ENCODE peak calls at places on chromosome 16, in six cellular contexts. One of them, this sample, is unnamed.

GRCh38 chr16:75260856-75261589 is 9.6 kb upstream of the BCAR1 start:
- DNase-seq in NCI-H1417: no peak
- DNase-seq in stimulated activated CD8-positive, alpha-beta memory T cell treated with anti-CD3 and anti-CD28 coated beads, Interleukin-4, amount 100 ng/mL, for 4 hours: no peak
- DNase-seq in HTR-8/SVneo: no peak
- DNase-seq in progenitor cell of endocrine pancreas: peak
- DNase-seq in A549: no peak
- DNase-seq in this sample: no peak

GRCh38 chr16:77683845-77684526 is 38.3 kb upstream of the NUDT7 start:
- DNase-seq in stimulated activated CD8-positive, alpha-beta memory T cell treated with anti-CD3 and anti-CD28 coated beads, Interleukin-4, amount 100 ng/mL, for 4 hours: no peak
- DNase-seq in HTR-8/SVneo: no peak
- DNase-seq in A549: no peak
- DNase-seq in progenitor cell of endocrine pancreas: no peak
- DNase-seq in NCI-H1417: peak
- DNase-seq in this sample: no peak

GRCh38 chr16:10226672-10227306 is 44.6 kb upstream of the GRIN2A start:
- DNase-seq in A549: no peak
- DNase-seq in HTR-8/SVneo: no peak
- DNase-seq in progenitor cell of endocrine pancreas: no peak
- DNase-seq in stimulated activated CD8-positive, alpha-beta memory T cell treated with anti-CD3 and anti-CD28 coated beads, Interleukin-4, amount 100 ng/mL, for 4 hours: no peak
- DNase-seq in NCI-H1417: no peak
- DNase-seq in this sample: no peak

GRCh38 chr16:86924537-86924936 is 346.2 kb downstream of the FOXL1 start:
- DNase-seq in NCI-H1417: no peak
- DNase-seq in progenitor cell of endocrine pancreas: no peak
- DNase-seq in A549: peak
- DNase-seq in HTR-8/SVneo: peak
- DNase-seq in stimulated activated CD8-positive, alpha-beta memory T cell treated with anti-CD3 and anti-CD28 coated beads, Interleukin-4, amount 100 ng/mL, for 4 hours: no peak
- DNase-seq in this sample: peak

GRCh38 chr16:67151431-67152097 is 766 bp upstream of the B3GNT9 start:
- DNase-seq in NCI-H1417: no peak
- DNase-seq in stimulated activated CD8-positive, alpha-beta memory T cell treated with anti-CD3 and anti-CD28 coated beads, Interleukin-4, amount 100 ng/mL, for 4 hours: no peak
- DNase-seq in progenitor cell of endocrine pancreas: no peak
- DNase-seq in A549: peak
- DNase-seq in HTR-8/SVneo: no peak
- DNase-seq in this sample: no peak

GRCh38 chr16:84513111-84514065 is 8.9 kb upstream of the MEAK7 start:
- DNase-seq in HTR-8/SVneo: peak
- DNase-seq in NCI-H1417: no peak
- DNase-seq in progenitor cell of endocrine pancreas: no peak
- DNase-seq in stimulated activated CD8-positive, alpha-beta memory T cell treated with anti-CD3 and anti-CD28 coated beads, Interleukin-4, amount 100 ng/mL, for 4 hours: no peak
- DNase-seq in A549: no peak
- DNase-seq in this sample: no peak

GRCh38 chr16:51225902-51226301 is 74.8 kb upstream of the SALL1 start:
- DNase-seq in stimulated activated CD8-positive, alpha-beta memory T cell treated with anti-CD3 and anti-CD28 coated beads, Interleukin-4, amount 100 ng/mL, for 4 hours: no peak
- DNase-seq in HTR-8/SVneo: no peak
- DNase-seq in progenitor cell of endocrine pancreas: no peak
- DNase-seq in NCI-H1417: no peak
- DNase-seq in A549: no peak
- DNase-seq in this sample: no peak

GRCh38 chr16:89130448-89130847 is 36.8 kb downstream of the ACSF3 start:
- DNase-seq in progenitor cell of endocrine pancreas: no peak
- DNase-seq in A549: no peak
- DNase-seq in NCI-H1417: no peak
- DNase-seq in HTR-8/SVneo: no peak
- DNase-seq in stimulated activated CD8-positive, alpha-beta memory T cell treated with anti-CD3 and anti-CD28 coated beads, Interleukin-4, amount 100 ng/mL, for 4 hours: no peak
- DNase-seq in this sample: no peak

GRCh38 chr16:71771571-71771970 is 37.1 kb downstream of the AP1G1 start:
- DNase-seq in A549: no peak
- DNase-seq in stimulated activated CD8-positive, alpha-beta memory T cell treated with anti-CD3 and anti-CD28 coated beads, Interleukin-4, amount 100 ng/mL, for 4 hours: no peak
- DNase-seq in HTR-8/SVneo: no peak
- DNase-seq in NCI-H1417: no peak
- DNase-seq in progenitor cell of endocrine pancreas: no peak
- DNase-seq in this sample: no peak

GRCh38 chr16:87806608-87807546 is 41.1 kb upstream of the KLHDC4 start:
- DNase-seq in A549: peak
- DNase-seq in NCI-H1417: peak
- DNase-seq in progenitor cell of endocrine pancreas: no peak
- DNase-seq in HTR-8/SVneo: peak
- DNase-seq in stimulated activated CD8-positive, alpha-beta memory T cell treated with anti-CD3 and anti-CD28 coated beads, Interleukin-4, amount 100 ng/mL, for 4 hours: no peak
- DNase-seq in this sample: peak

GRCh38 chr16:83159049-83159448 is 532.3 kb downstream of the CDH13 start:
- DNase-seq in A549: no peak
- DNase-seq in HTR-8/SVneo: no peak
- DNase-seq in NCI-H1417: no peak
- DNase-seq in progenitor cell of endocrine pancreas: no peak
- DNase-seq in stimulated activated CD8-positive, alpha-beta memory T cell treated with anti-CD3 and anti-CD28 coated beads, Interleukin-4, amount 100 ng/mL, for 4 hours: no peak
- DNase-seq in this sample: no peak

GRCh38 chr16:3364774-3365427 is 9.2 kb downstream of the OR2C1 start:
- DNase-seq in NCI-H1417: peak
- DNase-seq in A549: peak
- DNase-seq in progenitor cell of endocrine pancreas: no peak
- DNase-seq in HTR-8/SVneo: peak
- DNase-seq in stimulated activated CD8-positive, alpha-beta memory T cell treated with anti-CD3 and anti-CD28 coated beads, Interleukin-4, amount 100 ng/mL, for 4 hours: peak
- DNase-seq in this sample: peak

GRCh38 chr16:78988361-78988992 is 612.1 kb downstream of the MAF start:
- DNase-seq in progenitor cell of endocrine pancreas: no peak
- DNase-seq in HTR-8/SVneo: no peak
- DNase-seq in NCI-H1417: no peak
- DNase-seq in stimulated activated CD8-positive, alpha-beta memory T cell treated with anti-CD3 and anti-CD28 coated beads, Interleukin-4, amount 100 ng/mL, for 4 hours: no peak
- DNase-seq in A549: no peak
- DNase-seq in this sample: no peak

GRCh38 chr16:31274831-31275816 is 15.3 kb downstream of the ITGAM start:
- DNase-seq in HTR-8/SVneo: no peak
- DNase-seq in progenitor cell of endocrine pancreas: no peak
- DNase-seq in NCI-H1417: no peak
- DNase-seq in A549: no peak
- DNase-seq in stimulated activated CD8-positive, alpha-beta memory T cell treated with anti-CD3 and anti-CD28 coated beads, Interleukin-4, amount 100 ng/mL, for 4 hours: no peak
- DNase-seq in this sample: no peak

GRCh38 chr16:10579965-10580918 is at the start of gene EMP2:
- DNase-seq in stimulated activated CD8-positive, alpha-beta memory T cell treated with anti-CD3 and anti-CD28 coated beads, Interleukin-4, amount 100 ng/mL, for 4 hours: no peak
- DNase-seq in progenitor cell of endocrine pancreas: peak
- DNase-seq in NCI-H1417: peak
- DNase-seq in A549: peak
- DNase-seq in HTR-8/SVneo: peak
- DNase-seq in this sample: peak

GRCh38 chr16:9521749-9522370 is 430.4 kb downstream of the HAPSTR1 start:
- DNase-seq in stimulated activated CD8-positive, alpha-beta memory T cell treated with anti-CD3 and anti-CD28 coated beads, Interleukin-4, amount 100 ng/mL, for 4 hours: no peak
- DNase-seq in progenitor cell of endocrine pancreas: no peak
- DNase-seq in HTR-8/SVneo: no peak
- DNase-seq in NCI-H1417: no peak
- DNase-seq in A549: no peak
- DNase-seq in this sample: peak

GRCh38 chr16:78608305-78608776 is 508.9 kb downstream of the WWOX start:
- DNase-seq in NCI-H1417: no peak
- DNase-seq in progenitor cell of endocrine pancreas: no peak
- DNase-seq in A549: no peak
- DNase-seq in HTR-8/SVneo: no peak
- DNase-seq in stimulated activated CD8-positive, alpha-beta memory T cell treated with anti-CD3 and anti-CD28 coated beads, Interleukin-4, amount 100 ng/mL, for 4 hours: no peak
- DNase-seq in this sample: no peak

GRCh38 chr16:22948603-22949368 is 134.8 kb downstream of the HS3ST2 start:
- DNase-seq in progenitor cell of endocrine pancreas: peak
- DNase-seq in stimulated activated CD8-positive, alpha-beta memory T cell treated with anti-CD3 and anti-CD28 coated beads, Interleukin-4, amount 100 ng/mL, for 4 hours: no peak
- DNase-seq in HTR-8/SVneo: peak
- DNase-seq in A549: peak
- DNase-seq in NCI-H1417: peak
- DNase-seq in this sample: peak

GRCh38 chr16:21033707-21034106 is 116.9 kb downstream of the DNAH3 start:
- DNase-seq in progenitor cell of endocrine pancreas: no peak
- DNase-seq in A549: no peak
- DNase-seq in stimulated activated CD8-positive, alpha-beta memory T cell treated with anti-CD3 and anti-CD28 coated beads, Interleukin-4, amount 100 ng/mL, for 4 hours: no peak
- DNase-seq in HTR-8/SVneo: no peak
- DNase-seq in NCI-H1417: no peak
- DNase-seq in this sample: no peak

GRCh38 chr16:88977028-88977844 is at the start of gene CBFA2T3:
- DNase-seq in A549: no peak
- DNase-seq in progenitor cell of endocrine pancreas: no peak
- DNase-seq in NCI-H1417: no peak
- DNase-seq in stimulated activated CD8-positive, alpha-beta memory T cell treated with anti-CD3 and anti-CD28 coated beads, Interleukin-4, amount 100 ng/mL, for 4 hours: no peak
- DNase-seq in HTR-8/SVneo: no peak
- DNase-seq in this sample: no peak

GRCh38 chr16:56558024-56558747 is 6.7 kb upstream of the MT4 start:
- DNase-seq in NCI-H1417: no peak
- DNase-seq in HTR-8/SVneo: peak
- DNase-seq in progenitor cell of endocrine pancreas: no peak
- DNase-seq in stimulated activated CD8-positive, alpha-beta memory T cell treated with anti-CD3 and anti-CD28 coated beads, Interleukin-4, amount 100 ng/mL, for 4 hours: no peak
- DNase-seq in A549: peak
- DNase-seq in this sample: peak

GRCh38 chr16:66880288-66881013 is at the start of gene PDP2:
- DNase-seq in A549: peak
- DNase-seq in progenitor cell of endocrine pancreas: peak
- DNase-seq in HTR-8/SVneo: peak
- DNase-seq in NCI-H1417: peak
- DNase-seq in stimulated activated CD8-positive, alpha-beta memory T cell treated with anti-CD3 and anti-CD28 coated beads, Interleukin-4, amount 100 ng/mL, for 4 hours: peak
- DNase-seq in this sample: peak

GRCh38 chr16:83441523-83441922 is 366.3 kb upstream of the HSBP1 start:
- DNase-seq in NCI-H1417: no peak
- DNase-seq in HTR-8/SVneo: peak
- DNase-seq in stimulated activated CD8-positive, alpha-beta memory T cell treated with anti-CD3 and anti-CD28 coated beads, Interleukin-4, amount 100 ng/mL, for 4 hours: no peak
- DNase-seq in A549: no peak
- DNase-seq in progenitor cell of endocrine pancreas: no peak
- DNase-seq in this sample: peak

GRCh38 chr16:24273511-24273910 is 17.4 kb downstream of the CACNG3 start:
- DNase-seq in NCI-H1417: no peak
- DNase-seq in stimulated activated CD8-positive, alpha-beta memory T cell treated with anti-CD3 and anti-CD28 coated beads, Interleukin-4, amount 100 ng/mL, for 4 hours: no peak
- DNase-seq in HTR-8/SVneo: no peak
- DNase-seq in progenitor cell of endocrine pancreas: no peak
- DNase-seq in A549: peak
- DNase-seq in this sample: no peak

GRCh38 chr16:19093631-19094541 is 19.9 kb upstream of the ITPRIPL2 start:
- DNase-seq in progenitor cell of endocrine pancreas: no peak
- DNase-seq in NCI-H1417: no peak
- DNase-seq in HTR-8/SVneo: no peak
- DNase-seq in stimulated activated CD8-positive, alpha-beta memory T cell treated with anti-CD3 and anti-CD28 coated beads, Interleukin-4, amount 100 ng/mL, for 4 hours: no peak
- DNase-seq in A549: no peak
- DNase-seq in this sample: no peak

GRCh38 chr16:10883004-10883403 is 6.0 kb downstream of the CIITA start:
- DNase-seq in progenitor cell of endocrine pancreas: no peak
- DNase-seq in NCI-H1417: no peak
- DNase-seq in HTR-8/SVneo: no peak
- DNase-seq in stimulated activated CD8-positive, alpha-beta memory T cell treated with anti-CD3 and anti-CD28 coated beads, Interleukin-4, amount 100 ng/mL, for 4 hours: no peak
- DNase-seq in A549: no peak
- DNase-seq in this sample: no peak

GRCh38 chr16:69017036-69017783 is 88.2 kb upstream of the HAS3 start:
- DNase-seq in stimulated activated CD8-positive, alpha-beta memory T cell treated with anti-CD3 and anti-CD28 coated beads, Interleukin-4, amount 100 ng/mL, for 4 hours: no peak
- DNase-seq in A549: peak
- DNase-seq in progenitor cell of endocrine pancreas: no peak
- DNase-seq in HTR-8/SVneo: peak
- DNase-seq in NCI-H1417: no peak
- DNase-seq in this sample: peak

GRCh38 chr16:86037999-86038922 is 139.3 kb downstream of the IRF8 start:
- DNase-seq in progenitor cell of endocrine pancreas: no peak
- DNase-seq in stimulated activated CD8-positive, alpha-beta memory T cell treated with anti-CD3 and anti-CD28 coated beads, Interleukin-4, amount 100 ng/mL, for 4 hours: no peak
- DNase-seq in A549: no peak
- DNase-seq in HTR-8/SVneo: no peak
- DNase-seq in NCI-H1417: no peak
- DNase-seq in this sample: no peak

GRCh38 chr16:70390774-70391173 is 44.1 kb downstream of the DDX19A start:
- DNase-seq in stimulated activated CD8-positive, alpha-beta memory T cell treated with anti-CD3 and anti-CD28 coated beads, Interleukin-4, amount 100 ng/mL, for 4 hours: no peak
- DNase-seq in NCI-H1417: no peak
- DNase-seq in progenitor cell of endocrine pancreas: no peak
- DNase-seq in HTR-8/SVneo: no peak
- DNase-seq in A549: no peak
- DNase-seq in this sample: no peak

GRCh38 chr16:89371968-89372634 is 118.3 kb downstream of the ANKRD11 start:
- DNase-seq in stimulated activated CD8-positive, alpha-beta memory T cell treated with anti-CD3 and anti-CD28 coated beads, Interleukin-4, amount 100 ng/mL, for 4 hours: no peak
- DNase-seq in progenitor cell of endocrine pancreas: no peak
- DNase-seq in HTR-8/SVneo: no peak
- DNase-seq in A549: no peak
- DNase-seq in NCI-H1417: no peak
- DNase-seq in this sample: no peak

GRCh38 chr16:66551362-66551761 is 1.0 kb upstream of the CKLF start:
- DNase-seq in HTR-8/SVneo: peak
- DNase-seq in NCI-H1417: no peak
- DNase-seq in stimulated activated CD8-positive, alpha-beta memory T cell treated with anti-CD3 and anti-CD28 coated beads, Interleukin-4, amount 100 ng/mL, for 4 hours: peak
- DNase-seq in progenitor cell of endocrine pancreas: no peak
- DNase-seq in A549: peak
- DNase-seq in this sample: no peak

This sample was measured in kidney glomerular epithelial cell.